ENCODE peak calls at places on chromosomes 5 and 9, in six cellular contexts. One of them, this sample, is unnamed.
A peak's percentile ranks its signal among the peaks of the same experiment; 100 is the strongest.

GRCh38 chr5:121292664-121293063 is 559.0 kb upstream of the FTMT start:
- DNase-seq in choroid plexus epithelial cell: no peak
- DNase-seq in upper lobe of left lung: no peak
- DNase-seq in tibial nerve: no peak
- DNase-seq in CD4-positive, alpha-beta T cell: no peak
- DNase-seq in activated B cell treated with CpG ODN at 0.5 μM for 24 hours: no peak
- DNase-seq in this sample: no peak

GRCh38 chr5:105033642-105034217 is 1471.1 kb upstream of the NUDT12 start:
- DNase-seq in upper lobe of left lung: no peak
- DNase-seq in choroid plexus epithelial cell: no peak
- DNase-seq in tibial nerve: no peak
- DNase-seq in CD4-positive, alpha-beta T cell: no peak
- DNase-seq in activated B cell treated with CpG ODN at 0.5 μM for 24 hours: no peak
- DNase-seq in this sample: no peak

GRCh38 chr5:94750681-94751080 is 132.2 kb downstream of the SLF1 start:
- DNase-seq in CD4-positive, alpha-beta T cell: no peak
- DNase-seq in activated B cell treated with CpG ODN at 0.5 μM for 24 hours: no peak
- DNase-seq in tibial nerve: no peak
- DNase-seq in upper lobe of left lung: no peak
- DNase-seq in choroid plexus epithelial cell: no peak
- DNase-seq in this sample: no peak

GRCh38 chr5:34008721-34009120 is 871 bp upstream of the AMACR start:
- DNase-seq in tibial nerve: no peak
- DNase-seq in upper lobe of left lung: no peak
- DNase-seq in choroid plexus epithelial cell: peak; percentile 9
- DNase-seq in CD4-positive, alpha-beta T cell: no peak
- DNase-seq in activated B cell treated with CpG ODN at 0.5 μM for 24 hours: no peak
- DNase-seq in this sample: no peak

GRCh38 chr9:38016375-38017120 is 52.5 kb downstream of the SHB start:
- DNase-seq in activated B cell treated with CpG ODN at 0.5 μM for 24 hours: no peak
- DNase-seq in CD4-positive, alpha-beta T cell: no peak
- DNase-seq in choroid plexus epithelial cell: peak; percentile 67
- DNase-seq in upper lobe of left lung: no peak
- DNase-seq in tibial nerve: no peak
- DNase-seq in this sample: no peak

GRCh38 chr5:41199660-41200059 is 13.7 kb downstream of the C6 start:
- DNase-seq in tibial nerve: no peak
- DNase-seq in CD4-positive, alpha-beta T cell: no peak
- DNase-seq in upper lobe of left lung: no peak
- DNase-seq in choroid plexus epithelial cell: no peak
- DNase-seq in activated B cell treated with CpG ODN at 0.5 μM for 24 hours: no peak
- DNase-seq in this sample: no peak

GRCh38 chr9:70910598-70910997 is 210.8 kb downstream of the TRPM3 start:
- DNase-seq in CD4-positive, alpha-beta T cell: no peak
- DNase-seq in activated B cell treated with CpG ODN at 0.5 μM for 24 hours: no peak
- DNase-seq in tibial nerve: no peak
- DNase-seq in upper lobe of left lung: no peak
- DNase-seq in choroid plexus epithelial cell: no peak
- DNase-seq in this sample: no peak

GRCh38 chr9:95383198-95383673 is 65.7 kb upstream of the FANCC start:
- DNase-seq in activated B cell treated with CpG ODN at 0.5 μM for 24 hours: no peak
- DNase-seq in tibial nerve: no peak
- DNase-seq in CD4-positive, alpha-beta T cell: no peak
- DNase-seq in upper lobe of left lung: no peak
- DNase-seq in choroid plexus epithelial cell: peak; percentile 50
- DNase-seq in this sample: no peak

GRCh38 chr9:78919701-78920100 is 622.8 kb downstream of the PSAT1 start:
- DNase-seq in activated B cell treated with CpG ODN at 0.5 μM for 24 hours: no peak
- DNase-seq in choroid plexus epithelial cell: peak; percentile 31
- DNase-seq in CD4-positive, alpha-beta T cell: no peak
- DNase-seq in upper lobe of left lung: no peak
- DNase-seq in tibial nerve: no peak
- DNase-seq in this sample: no peak

GRCh38 chr5:134813827-134814226 is 31.9 kb upstream of the C5orf24 start:
- DNase-seq in tibial nerve: no peak
- DNase-seq in activated B cell treated with CpG ODN at 0.5 μM for 24 hours: no peak
- DNase-seq in choroid plexus epithelial cell: no peak
- DNase-seq in CD4-positive, alpha-beta T cell: no peak
- DNase-seq in upper lobe of left lung: no peak
- DNase-seq in this sample: no peak

GRCh38 chr5:135150767-135151166 is 116.7 kb upstream of the PITX1 start:
- DNase-seq in tibial nerve: no peak
- DNase-seq in choroid plexus epithelial cell: no peak
- DNase-seq in upper lobe of left lung: no peak
- DNase-seq in activated B cell treated with CpG ODN at 0.5 μM for 24 hours: no peak
- DNase-seq in CD4-positive, alpha-beta T cell: no peak
- DNase-seq in this sample: no peak

GRCh38 chr5:139951983-139952382 is 91.1 kb downstream of the NRG2 start:
- DNase-seq in upper lobe of left lung: no peak
- DNase-seq in activated B cell treated with CpG ODN at 0.5 μM for 24 hours: no peak
- DNase-seq in CD4-positive, alpha-beta T cell: no peak
- DNase-seq in tibial nerve: no peak
- DNase-seq in choroid plexus epithelial cell: no peak
- DNase-seq in this sample: no peak

GRCh38 chr9:136144450-136144849 is 25.8 kb upstream of the TMEM250 start:
- DNase-seq in tibial nerve: no peak
- DNase-seq in activated B cell treated with CpG ODN at 0.5 μM for 24 hours: no peak
- DNase-seq in CD4-positive, alpha-beta T cell: no peak
- DNase-seq in choroid plexus epithelial cell: no peak
- DNase-seq in upper lobe of left lung: no peak
- DNase-seq in this sample: no peak

GRCh38 chr9:37300620-37301368 is 121.7 kb upstream of the GRHPR start:
- DNase-seq in choroid plexus epithelial cell: peak; percentile 50
- DNase-seq in activated B cell treated with CpG ODN at 0.5 μM for 24 hours: no peak
- DNase-seq in CD4-positive, alpha-beta T cell: no peak
- DNase-seq in upper lobe of left lung: no peak
- DNase-seq in tibial nerve: no peak
- DNase-seq in this sample: no peak

GRCh38 chr5:114360816-114361723 is 800 bp upstream of the KCNN2 start:
- DNase-seq in tibial nerve: no peak
- DNase-seq in upper lobe of left lung: no peak
- DNase-seq in CD4-positive, alpha-beta T cell: no peak
- DNase-seq in choroid plexus epithelial cell: no peak
- DNase-seq in activated B cell treated with CpG ODN at 0.5 μM for 24 hours: no peak
- DNase-seq in this sample: no peak

GRCh38 chr9:38036359-38037084 is 32.5 kb downstream of the SHB start:
- DNase-seq in CD4-positive, alpha-beta T cell: no peak
- DNase-seq in activated B cell treated with CpG ODN at 0.5 μM for 24 hours: no peak
- DNase-seq in tibial nerve: no peak
- DNase-seq in upper lobe of left lung: no peak
- DNase-seq in choroid plexus epithelial cell: peak; percentile 72
- DNase-seq in this sample: no peak

GRCh38 chr5:155116456-155117251 is 103.1 kb downstream of the KIF4B start:
- DNase-seq in tibial nerve: no peak
- DNase-seq in CD4-positive, alpha-beta T cell: no peak
- DNase-seq in activated B cell treated with CpG ODN at 0.5 μM for 24 hours: no peak
- DNase-seq in upper lobe of left lung: no peak
- DNase-seq in choroid plexus epithelial cell: no peak
- DNase-seq in this sample: no peak

GRCh38 chr5:174172104-174172965 is 126.8 kb downstream of the NSG2 start:
- DNase-seq in tibial nerve: no peak
- DNase-seq in activated B cell treated with CpG ODN at 0.5 μM for 24 hours: no peak
- DNase-seq in CD4-positive, alpha-beta T cell: no peak
- DNase-seq in upper lobe of left lung: no peak
- DNase-seq in choroid plexus epithelial cell: no peak
- DNase-seq in this sample: no peak

GRCh38 chr5:178381206-178381605 is 148.6 kb upstream of the PHYKPL start:
- DNase-seq in activated B cell treated with CpG ODN at 0.5 μM for 24 hours: no peak
- DNase-seq in upper lobe of left lung: no peak
- DNase-seq in CD4-positive, alpha-beta T cell: no peak
- DNase-seq in tibial nerve: no peak
- DNase-seq in choroid plexus epithelial cell: no peak
- DNase-seq in this sample: no peak

GRCh38 chr9:22052376-22052945 is 43.4 kb upstream of the CDKN2B start:
- DNase-seq in activated B cell treated with CpG ODN at 0.5 μM for 24 hours: no peak
- DNase-seq in choroid plexus epithelial cell: peak; percentile 96
- DNase-seq in upper lobe of left lung: no peak
- DNase-seq in tibial nerve: no peak
- DNase-seq in CD4-positive, alpha-beta T cell: no peak
- DNase-seq in this sample: no peak

GRCh38 chr9:87580941-87581438 is 83.3 kb downstream of the DAPK1 start:
- DNase-seq in choroid plexus epithelial cell: no peak
- DNase-seq in upper lobe of left lung: no peak
- DNase-seq in tibial nerve: no peak
- DNase-seq in CD4-positive, alpha-beta T cell: no peak
- DNase-seq in activated B cell treated with CpG ODN at 0.5 μM for 24 hours: no peak
- DNase-seq in this sample: no peak

GRCh38 chr5:176877793-176878331 is 21.3 kb downstream of the HK3 start:
- DNase-seq in CD4-positive, alpha-beta T cell: no peak
- DNase-seq in tibial nerve: no peak
- DNase-seq in upper lobe of left lung: no peak
- DNase-seq in choroid plexus epithelial cell: no peak
- DNase-seq in activated B cell treated with CpG ODN at 0.5 μM for 24 hours: no peak
- DNase-seq in this sample: no peak

GRCh38 chr9:13750061-13750460 is 470.6 kb upstream of the MPDZ start:
- DNase-seq in choroid plexus epithelial cell: peak; percentile 93
- DNase-seq in activated B cell treated with CpG ODN at 0.5 μM for 24 hours: no peak
- DNase-seq in tibial nerve: no peak
- DNase-seq in CD4-positive, alpha-beta T cell: no peak
- DNase-seq in upper lobe of left lung: no peak
- DNase-seq in this sample: no peak

GRCh38 chr9:135088348-135088978 is 995 bp downstream of the OLFM1 start:
- DNase-seq in choroid plexus epithelial cell: no peak
- DNase-seq in CD4-positive, alpha-beta T cell: no peak
- DNase-seq in upper lobe of left lung: no peak
- DNase-seq in tibial nerve: no peak
- DNase-seq in activated B cell treated with CpG ODN at 0.5 μM for 24 hours: no peak
- DNase-seq in this sample: no peak

GRCh38 chr9:135087899-135088347 is 455 bp downstream of the OLFM1 start:
- DNase-seq in choroid plexus epithelial cell: no peak
- DNase-seq in upper lobe of left lung: no peak
- DNase-seq in tibial nerve: no peak
- DNase-seq in CD4-positive, alpha-beta T cell: no peak
- DNase-seq in activated B cell treated with CpG ODN at 0.5 μM for 24 hours: no peak
- DNase-seq in this sample: no peak

GRCh38 chr9:135086597-135087488 is 625 bp upstream of the OLFM1 start:
- DNase-seq in CD4-positive, alpha-beta T cell: no peak
- DNase-seq in choroid plexus epithelial cell: no peak
- DNase-seq in activated B cell treated with CpG ODN at 0.5 μM for 24 hours: no peak
- DNase-seq in tibial nerve: no peak
- DNase-seq in upper lobe of left lung: no peak
- DNase-seq in this sample: no peak

GRCh38 chr9:135085830-135086546 is 1.5 kb upstream of the OLFM1 start:
- DNase-seq in upper lobe of left lung: peak; percentile 92
- DNase-seq in tibial nerve: peak; percentile 74
- DNase-seq in CD4-positive, alpha-beta T cell: no peak
- DNase-seq in activated B cell treated with CpG ODN at 0.5 μM for 24 hours: no peak
- DNase-seq in choroid plexus epithelial cell: peak; percentile 75
- DNase-seq in this sample: peak; percentile 19

GRCh38 chr9:135087489-135087791 is at the start of gene OLFM1:
- DNase-seq in upper lobe of left lung: peak; percentile 72
- DNase-seq in activated B cell treated with CpG ODN at 0.5 μM for 24 hours: no peak
- DNase-seq in CD4-positive, alpha-beta T cell: no peak
- DNase-seq in tibial nerve: peak; percentile 59
- DNase-seq in choroid plexus epithelial cell: peak; percentile 71
- DNase-seq in this sample: no peak
- TF ChIP-seq CTCF in upper lobe of left lung: peak; percentile 66
- TF ChIP-seq CTCF in activated B cell treated with CpG ODN at 0.5 μM for 24 hours: no peak
- TF ChIP-seq CTCF in CD4-positive, alpha-beta T cell: no peak
- TF ChIP-seq CTCF in tibial nerve: peak; percentile 91
- TF ChIP-seq CTCF in choroid plexus epithelial cell: peak; percentile 72
- TF ChIP-seq CTCF in this sample: no peak

GRCh38 chr9:93910598-93910997 is 44.6 kb downstream of the BARX1 start:
- DNase-seq in activated B cell treated with CpG ODN at 0.5 μM for 24 hours: no peak
- DNase-seq in tibial nerve: no peak
- DNase-seq in upper lobe of left lung: no peak
- DNase-seq in CD4-positive, alpha-beta T cell: no peak
- DNase-seq in choroid plexus epithelial cell: no peak
- DNase-seq in this sample: no peak
- TF ChIP-seq CTCF in activated B cell treated with CpG ODN at 0.5 μM for 24 hours: no peak
- TF ChIP-seq CTCF in tibial nerve: no peak
- TF ChIP-seq CTCF in upper lobe of left lung: no peak
- TF ChIP-seq CTCF in CD4-positive, alpha-beta T cell: no peak
- TF ChIP-seq CTCF in choroid plexus epithelial cell: no peak
- TF ChIP-seq CTCF in this sample: no peak

GRCh38 chr9:137304383-137305059 is 2.5 kb upstream of the NRARP start:
- DNase-seq in activated B cell treated with CpG ODN at 0.5 μM for 24 hours: no peak
- DNase-seq in upper lobe of left lung: no peak
- DNase-seq in choroid plexus epithelial cell: no peak
- DNase-seq in tibial nerve: no peak
- DNase-seq in CD4-positive, alpha-beta T cell: no peak
- DNase-seq in this sample: no peak

GRCh38 chr9:137305788-137306545 is 3.9 kb upstream of the NRARP start:
- DNase-seq in choroid plexus epithelial cell: no peak
- DNase-seq in CD4-positive, alpha-beta T cell: no peak
- DNase-seq in activated B cell treated with CpG ODN at 0.5 μM for 24 hours: no peak
- DNase-seq in upper lobe of left lung: no peak
- DNase-seq in tibial nerve: no peak
- DNase-seq in this sample: no peak

GRCh38 chr9:137306546-137307254 is 4.6 kb upstream of the NRARP start:
- DNase-seq in CD4-positive, alpha-beta T cell: no peak
- DNase-seq in activated B cell treated with CpG ODN at 0.5 μM for 24 hours: no peak
- DNase-seq in choroid plexus epithelial cell: no peak
- DNase-seq in tibial nerve: no peak
- DNase-seq in upper lobe of left lung: no peak
- DNase-seq in this sample: no peak

GRCh38 chr9:137303893-137304382 is 1.9 kb upstream of the NRARP start:
- DNase-seq in tibial nerve: no peak
- DNase-seq in CD4-positive, alpha-beta T cell: no peak
- DNase-seq in upper lobe of left lung: no peak
- DNase-seq in activated B cell treated with CpG ODN at 0.5 μM for 24 hours: no peak
- DNase-seq in choroid plexus epithelial cell: no peak
- DNase-seq in this sample: no peak

DNA sequence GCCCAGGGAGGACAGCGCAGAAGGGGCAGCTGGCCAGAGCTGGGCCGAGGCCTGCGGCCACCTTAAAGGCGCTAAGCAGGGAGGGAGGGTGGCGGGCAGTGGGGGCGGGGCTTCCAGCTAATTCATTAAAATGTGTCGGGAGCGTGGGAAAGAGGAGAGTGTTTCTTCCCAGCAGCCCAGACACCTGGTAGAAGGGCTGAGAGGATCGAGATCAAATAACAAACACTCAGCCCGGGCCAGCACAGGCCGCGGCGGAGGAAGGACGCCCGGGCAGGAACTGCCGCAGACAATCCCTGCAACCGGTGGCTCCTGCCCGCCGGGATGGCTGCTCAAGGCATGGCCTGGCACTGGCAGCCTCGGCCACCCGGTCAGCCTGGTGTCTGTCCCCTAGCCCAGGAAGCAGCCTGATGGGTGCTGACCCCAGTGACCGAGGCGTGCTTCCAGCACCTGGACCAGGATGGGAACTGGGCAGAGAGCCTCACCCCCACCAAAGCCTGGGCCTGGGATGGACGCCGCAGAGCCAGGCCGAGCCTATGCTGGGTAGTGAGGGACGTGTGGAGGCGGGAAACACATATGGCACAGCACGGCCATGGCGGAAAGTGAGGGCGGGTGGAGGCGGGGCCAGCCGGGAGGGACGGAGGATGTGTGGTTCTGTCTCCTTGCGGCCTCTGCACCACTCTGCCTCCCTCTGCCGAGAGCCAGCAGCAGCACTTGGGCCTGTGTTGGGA is 3.2 kb upstream of the NRARP start:
- DNase-seq in upper lobe of left lung: peak; percentile 64
- DNase-seq in CD4-positive, alpha-beta T cell: peak; percentile 59
- DNase-seq in choroid plexus epithelial cell: peak; percentile 41
- DNase-seq in tibial nerve: no peak
- DNase-seq in activated B cell treated with CpG ODN at 0.5 μM for 24 hours: no peak
- DNase-seq in this sample: peak; percentile 58
- TF ChIP-seq CTCF in upper lobe of left lung: no peak
- TF ChIP-seq CTCF in CD4-positive, alpha-beta T cell: no peak
- TF ChIP-seq CTCF in choroid plexus epithelial cell: peak; percentile 27
- TF ChIP-seq CTCF in tibial nerve: no peak
- TF ChIP-seq CTCF in activated B cell treated with CpG ODN at 0.5 μM for 24 hours: no peak
- TF ChIP-seq CTCF in this sample: no peak

GRCh38 chr5:1540166-1540565 is 16.4 kb upstream of the LPCAT1 start:
- DNase-seq in activated B cell treated with CpG ODN at 0.5 μM for 24 hours: peak; percentile 14
- DNase-seq in CD4-positive, alpha-beta T cell: no peak
- DNase-seq in upper lobe of left lung: peak; percentile 55
- DNase-seq in choroid plexus epithelial cell: no peak
- DNase-seq in tibial nerve: no peak
- DNase-seq in this sample: no peak
- TF ChIP-seq CTCF in activated B cell treated with CpG ODN at 0.5 μM for 24 hours: no peak
- TF ChIP-seq CTCF in CD4-positive, alpha-beta T cell: no peak
- TF ChIP-seq CTCF in upper lobe of left lung: no peak
- TF ChIP-seq CTCF in choroid plexus epithelial cell: peak; percentile 12
- TF ChIP-seq CTCF in tibial nerve: no peak
- TF ChIP-seq CTCF in this sample: peak; percentile 41